ENCODE peak calls at places on chromosome 18, in six cellular contexts. K is lower lobe of right lung, Q is GM12878, L is T1000, O is NCI-H226, N is HFF-Myc. C is an unnamed sample.

GRCh38 chr18:65477450-65477849 is 273.4 kb upstream of the CDH7 start:
- DNase-seq in N (no peak), Q (no peak), L (no peak), O (no peak), K (no peak), C (no peak)

GRCh38 chr18:9643549-9643948 is 29.2 kb upstream of the PPP4R1 start:
- DNase-seq in N (peak), O (peak), K (no peak), L (peak), Q (no peak), C (no peak)

GRCh38 chr18:55559735-55560134 is 28.3 kb downstream of the TCF4 start:
- DNase-seq in K (no peak), O (no peak), L (no peak), Q (no peak), N (no peak), C (no peak)

GRCh38 chr18:61397222-61397621 is 64.0 kb downstream of the CDH20 start:
- DNase-seq in Q (no peak), O (no peak), K (no peak), N (no peak), L (no peak), C (no peak)

GRCh38 chr18:45324489-45325111 is 290.7 kb upstream of the SLC14A2 start:
- DNase-seq in O (peak), K (peak), Q (no peak), L (no peak), N (no peak), C (no peak)

GRCh38 chr18:13548944-13549878 is 177.1 kb downstream of the FAM210A start:
- DNase-seq in O (no peak), L (no peak), Q (no peak), K (no peak), N (no peak), C (no peak)

GRCh38 chr18:41993151-41993550 is 38.1 kb downstream of the PIK3C3 start:
- DNase-seq in N (no peak), Q (no peak), K (no peak), L (no peak), O (no peak), C (no peak)

GRCh38 chr18:68991281-68991680 is 193.4 kb downstream of the CCDC102B start:
- DNase-seq in L (no peak), Q (no peak), O (peak), K (no peak), N (no peak), C (no peak)

GRCh38 chr18:43180814-43181213 is 65.3 kb upstream of the RIT2 start:
- DNase-seq in L (no peak), N (no peak), K (no peak), Q (no peak), O (no peak), C (no peak)

GRCh38 chr18:77250926-77251729 is 1.5 kb downstream of the GALR1 start:
- DNase-seq in O (no peak), N (no peak), L (no peak), K (no peak), Q (no peak), C (no peak)

GRCh38 chr18:23641143-23641720 is 21.5 kb downstream of the ANKRD29 start:
- DNase-seq in N (no peak), O (no peak), K (no peak), Q (no peak), L (no peak), C (no peak)

GRCh38 chr18:62571648-62572047 is 48.8 kb downstream of the ZCCHC2 start:
- DNase-seq in Q (no peak), K (no peak), L (no peak), N (no peak), O (no peak), C (no peak)

GRCh38 chr18:51537487-51537886 is 340.0 kb upstream of the MEX3C start:
- DNase-seq in Q (peak), O (peak), K (no peak), L (no peak), N (no peak), C (no peak)

GRCh38 chr18:66136039-66136438 is 385.2 kb downstream of the CDH7 start:
- DNase-seq in O (no peak), K (no peak), L (no peak), Q (no peak), N (no peak), C (no peak)

GRCh38 chr18:35155403-35156117 is 85.3 kb upstream of the ZNF397 start:
- DNase-seq in O (no peak), Q (no peak), L (no peak), K (no peak), N (no peak), C (no peak)

GRCh38 chr18:27750014-27750413 is 426.9 kb downstream of the CDH2 start:
- DNase-seq in N (peak), K (no peak), O (peak), Q (no peak), L (no peak), C (no peak)

GRCh38 chr18:48923746-48924580 is 26.8 kb downstream of the SMAD7 start:
- DNase-seq in N (no peak), K (no peak), Q (no peak), O (no peak), L (no peak), C (no peak)

GRCh38 chr18:68181956-68182355 is 533.0 kb downstream of the TMX3 start:
- DNase-seq in L (no peak), O (peak), N (no peak), Q (no peak), K (no peak), C (no peak)

GRCh38 chr18:48740846-48741485 is 202.1 kb downstream of the CTIF start:
- DNase-seq in O (no peak), N (no peak), Q (no peak), K (no peak), L (no peak), C (no peak)

GRCh38 chr18:24778810-24779418 is 318.5 kb downstream of the HRH4 start:
- DNase-seq in Q (no peak), K (no peak), N (no peak), O (no peak), L (no peak), C (no peak)

GRCh38 chr18:61901334-61901986 is 8.7 kb upstream of the RNF152 start:
- DNase-seq in Q (peak), L (no peak), N (no peak), K (no peak), O (peak), C (peak)

GRCh38 chr18:66826211-66826610 is 222.3 kb upstream of the CDH19 start:
- DNase-seq in L (no peak), Q (no peak), N (no peak), K (no peak), O (no peak), C (no peak)

C was measured in effector CD4-positive, alpha-beta T cell.